ENCODE peak calls at places on chromosomes 4 and X, in four cellular contexts. M, J, S and G are unnamed samples.

GRCh38 chr4:3766791-3767561 is 791 bp downstream of the ADRA2C start:
- DNase-seq in M (no peak), J (no peak), S (no peak), G (peak; percentile 21)

GRCh38 chr4:117135634-117136354 is 50.4 kb upstream of the TRAM1L1 start:
- DNase-seq in M (no peak), J (no peak), S (no peak), G (no peak)

GRCh38 chrX:133513116-133513515 is 97.8 kb upstream of the GPC4 start:
- DNase-seq in M (no peak), J (no peak), S (no peak), G (no peak)

GRCh38 chr4:46594658-46595057 is 204.7 kb upstream of the GABRA2 start:
- DNase-seq in M (no peak), J (no peak), S (no peak), G (no peak)

GRCh38 chr4:115424852-115425251 is 311.4 kb upstream of the NDST4 start:
- DNase-seq in M (no peak), J (no peak), S (no peak), G (no peak)

GRCh38 chrX:51747671-51748070 is 4.4 kb downstream of the GSPT2 start:
- DNase-seq in M (no peak), J (no peak), S (no peak), G (no peak)

GRCh38 chr4:82247629-82248028 is 126.2 kb downstream of the HNRNPD start:
- DNase-seq in M (no peak), J (no peak), S (no peak), G (no peak)

GRCh38 chr4:52750819-52751348 is 341 bp downstream of the ERVMER34-1 start:
- DNase-seq in M (no peak), J (no peak), S (peak; percentile 74), G (peak; percentile 44)

GRCh38 chr4:159047478-159048165 is 55.3 kb upstream of the RAPGEF2 start:
- DNase-seq in M (no peak), J (peak; percentile 65), S (no peak), G (no peak)

GRCh38 chr4:16227462-16227868 is 1.2 kb upstream of the TAPT1 start:
- DNase-seq in M (no peak), J (peak; percentile 30), S (peak; percentile 65), G (peak; percentile 45)

GRCh38 chr4:123418486-123418931 is 21.9 kb downstream of the SPRY1 start:
- DNase-seq in M (no peak), J (peak; percentile 92), S (no peak), G (peak; percentile 88)

GRCh38 chrX:47658684-47659515 is at the start of gene UXT:
- DNase-seq in M (peak; percentile 84), J (peak; percentile 94), S (peak; percentile 95), G (peak; percentile 95)
- H3K4me3 ChIP-seq in M (peak within 1 kb of the TSS; percentile 92), J (peak within 1 kb of the TSS; percentile 87), S (peak within 1 kb of the TSS; percentile 63), G (peak within 1 kb of the TSS; percentile 67)

DNA sequence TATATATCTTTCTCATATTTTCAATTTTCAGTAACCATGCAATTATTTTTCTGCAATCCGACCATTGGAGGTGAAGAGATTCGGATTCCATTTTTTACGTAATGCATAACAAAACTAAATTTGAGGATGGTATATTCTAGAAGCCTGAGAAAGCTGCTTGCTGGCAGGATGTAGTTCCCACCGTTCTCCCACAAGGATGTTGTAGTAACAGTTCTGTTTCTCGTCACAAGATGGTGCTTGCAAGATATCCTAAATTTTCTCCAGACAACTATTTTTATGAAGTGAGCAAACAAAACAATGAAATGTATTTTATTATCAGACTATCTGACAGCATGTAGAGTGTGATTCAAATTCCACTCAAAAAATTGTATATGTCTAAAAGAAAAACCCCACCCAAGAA is 10.7 kb downstream of the PWWP3B start:
- DNase-seq in M (no peak), J (no peak), S (no peak), G (no peak)
- TF ChIP-seq CTCF in M (no peak), J (no peak), S (no peak), G (no peak)

DNA sequence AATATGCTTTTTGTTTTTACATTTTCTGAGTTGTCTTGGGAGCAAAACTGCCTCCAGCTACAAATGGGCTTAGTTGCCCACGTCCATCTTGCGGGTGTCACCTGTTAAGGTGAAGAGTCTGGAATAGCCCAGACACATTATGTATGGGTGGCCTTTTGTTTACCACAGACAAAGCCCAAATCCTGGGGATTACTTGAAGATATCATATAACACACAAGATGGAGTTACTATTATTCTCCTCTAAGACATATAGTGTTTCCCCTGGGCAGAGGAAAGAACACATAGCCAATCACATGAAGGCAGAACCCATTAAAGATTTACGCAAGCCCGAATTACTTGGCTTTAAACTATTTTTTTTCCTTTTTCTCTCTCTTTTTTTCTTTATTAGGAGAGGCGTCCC is 625.6 kb upstream of the FAM241A start:
- DNase-seq in M (no peak), J (no peak), S (no peak), G (no peak)
- H3K4me3 ChIP-seq in M (no peak overlapping the region), J (no peak overlapping the region), S (no peak overlapping the region), G (no peak overlapping the region)

DNA sequence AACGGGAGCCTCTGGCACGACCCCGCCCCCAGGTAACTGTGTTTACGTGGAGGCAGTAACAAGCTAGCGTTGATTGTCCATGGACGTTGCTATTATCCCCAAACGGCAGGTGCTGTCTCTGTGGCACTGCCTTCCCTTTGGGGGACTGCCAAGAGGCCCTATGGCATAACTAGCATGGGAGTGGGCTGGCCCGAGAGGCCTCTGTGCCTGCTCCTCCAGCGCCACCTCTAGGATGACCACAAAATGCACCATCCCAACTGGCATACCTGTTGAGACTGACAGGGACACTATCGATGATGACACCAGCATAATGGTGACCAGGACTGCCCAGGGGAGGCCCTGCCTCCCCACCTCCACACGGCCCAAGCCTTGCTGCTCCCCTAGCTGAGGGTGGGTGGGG is 1.5 kb downstream of the SRPK3 start:
- DNase-seq in M (no peak), J (no peak), S (no peak), G (no peak)
- TF ChIP-seq CTCF in M (no peak), J (no peak), S (no peak), G (no peak)

GRCh38 chr4:8869002-8869878 is 2.4 kb downstream of the HMX1 start:
- DNase-seq in M (no peak), J (no peak), S (no peak), G (no peak)

GRCh38 chr4:8871417-8872401 is at the start of gene HMX1:
- DNase-seq in M (no peak), J (no peak), S (no peak), G (no peak)

GRCh38 chr4:8872402-8873291 is 1.0 kb upstream of the HMX1 start:
- DNase-seq in M (no peak), J (no peak), S (no peak), G (no peak)

GRCh38 chr4:8869879-8870646 is 1.6 kb downstream of the HMX1 start:
- DNase-seq in M (no peak), J (no peak), S (no peak), G (no peak)

DNA sequence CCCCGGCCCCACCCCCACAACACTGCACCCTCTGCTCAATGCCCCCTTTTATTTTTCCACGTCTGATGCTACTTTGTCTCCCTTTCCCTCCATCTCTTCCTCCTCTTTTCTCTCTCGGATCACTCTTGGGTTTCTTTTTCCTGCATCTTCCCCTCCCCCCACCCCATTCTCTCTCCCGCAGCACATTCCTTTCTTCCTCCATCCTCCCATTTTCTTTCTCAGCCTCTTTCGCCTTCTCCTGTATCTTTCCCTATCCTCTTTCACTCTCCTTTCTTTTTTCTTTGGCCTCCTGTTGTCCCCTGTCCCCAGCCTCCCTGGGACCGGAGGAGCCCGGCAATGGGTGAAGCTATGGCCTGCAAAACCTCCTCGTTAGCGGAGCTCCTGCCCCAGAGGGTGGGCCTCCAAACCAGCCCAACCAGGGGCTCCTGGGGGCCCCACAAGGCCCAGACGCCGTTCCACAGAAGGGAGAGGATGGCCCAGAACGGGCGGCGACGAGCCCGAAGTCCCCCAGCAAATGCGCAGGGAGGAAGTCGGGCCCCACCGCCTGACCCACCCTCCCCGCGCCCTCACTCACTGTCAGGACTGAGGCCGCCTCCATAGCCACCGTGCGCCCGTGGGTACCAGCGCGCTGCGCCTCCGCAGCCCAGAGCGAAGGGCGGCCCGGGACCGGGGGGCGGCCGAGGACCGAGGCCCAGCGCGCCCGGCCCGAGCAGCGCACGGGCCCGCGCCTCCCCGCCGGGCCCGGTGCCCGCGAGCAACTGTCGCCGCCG is 807 bp downstream of the HMX1 start:
- DNase-seq in M (no peak), J (no peak), S (no peak), G (no peak)
- H3K4me3 ChIP-seq in M (no peak overlapping the region), J (no peak overlapping the region), S (no peak overlapping the region), G (no peak overlapping the region)